ENCODE peak calls at places on chromosomes 1 and 21, in six cellular contexts. N is H9, A is IMR-90, Q is H1, M is mesenchymal stem cell, Z is neuronal stem cell. F is an unnamed sample.

GRCh38 chr1:70947864-70948263 is 99.8 kb downstream of the PTGER3 start:
- DNase-seq in N (no peak), A (no peak), Q (no peak), M (no peak), Z (no peak), F (no peak)

GRCh38 chr1:84122780-84123382 is 21.2 kb upstream of the PRKACB start:
- DNase-seq in N (no peak), A (peak; percentile 58), Q (no peak), M (peak; percentile 64), Z (no peak), F (peak; percentile 67)

GRCh38 chr1:111275079-111275478 is 15.6 kb upstream of the CHIA start:
- DNase-seq in N (no peak), A (peak; percentile 31), Q (no peak), M (peak; percentile 1), Z (no peak), F (peak; percentile 28)

GRCh38 chr1:157105988-157106812 is 6.6 kb upstream of the ETV3L start:
- DNase-seq in N (no peak), A (peak; percentile 97), Q (no peak), M (peak; percentile 92), Z (no peak), F (peak; percentile 59)

GRCh38 chr1:43570784-43571183 is 40.1 kb downstream of the PTPRF start:
- DNase-seq in N (no peak), A (no peak), Q (no peak), M (no peak), Z (no peak), F (no peak)

GRCh38 chr1:188872376-188872775 is 1605.3 kb downstream of the BRINP3 start:
- DNase-seq in N (no peak), A (peak; percentile 15), Q (no peak), M (no peak), Z (no peak), F (no peak)

GRCh38 chr1:201192478-201192804 is 1.8 kb downstream of the IGFN1 start:
- DNase-seq in N (no peak), A (no peak), Q (no peak), M (no peak), Z (no peak), F (no peak)

GRCh38 chr1:213883618-213884017 is 104.2 kb upstream of the PROX1 start:
- DNase-seq in N (no peak), A (no peak), Q (no peak), M (no peak), Z (no peak), F (no peak)

GRCh38 chr21:28805885-28806284 is 186.8 kb downstream of the LTN1 start:
- DNase-seq in N (no peak), A (peak; percentile 97), Q (no peak), M (peak; percentile 87), Z (no peak), F (no peak)

GRCh38 chr1:44660176-44660575 is 14.1 kb downstream of the TMEM53 start:
- DNase-seq in N (no peak), A (no peak), Q (no peak), M (no peak), Z (no peak), F (no peak)

GRCh38 chr1:79105499-79105898 is 99.0 kb upstream of the ADGRL4 start:
- DNase-seq in N (no peak), A (peak; percentile 40), Q (no peak), M (no peak), Z (no peak), F (no peak)

GRCh38 chr1:201809876-201810275 is 19.1 kb upstream of the IPO9 start:
- DNase-seq in N (no peak), A (no peak), Q (no peak), M (no peak), Z (no peak), F (no peak)

GRCh38 chr1:160205242-160205973 is at the start of gene PEA15:
- DNase-seq in N (peak; percentile 78), A (peak; percentile 35), Q (peak; percentile 82), M (peak; percentile 77), Z (peak; percentile 67), F (peak; percentile 72)

GRCh38 chr1:192610114-192610958 is 25.6 kb upstream of the RGS13 start:
- DNase-seq in N (no peak), A (peak; percentile 45), Q (no peak), M (peak; percentile 52), Z (no peak), F (peak; percentile 57)

GRCh38 chr1:234600418-234601216 is 9.4 kb downstream of the IRF2BP2 start:
- DNase-seq in N (no peak), A (no peak), Q (no peak), M (peak; percentile 49), Z (no peak), F (no peak)

GRCh38 chr1:30664103-30664755 is 59.2 kb downstream of the MATN1 start:
- DNase-seq in N (no peak), A (no peak), Q (no peak), M (no peak), Z (no peak), F (no peak)

GRCh38 chr1:48581256-48581655 is 109.3 kb upstream of the SPATA6 start:
- DNase-seq in N (no peak), A (no peak), Q (no peak), M (no peak), Z (no peak), F (no peak)

GRCh38 chr1:189939967-189940366 is 537.7 kb downstream of the BRINP3 start:
- DNase-seq in N (no peak), A (peak; percentile 78), Q (no peak), M (no peak), Z (no peak), F (no peak)

GRCh38 chr1:225451840-225452515 is 24.1 kb upstream of the LBR start:
- DNase-seq in N (no peak), A (no peak), Q (no peak), M (no peak), Z (no peak), F (no peak)

GRCh38 chr1:156852414-156852874 is 6.5 kb downstream of the INSRR start:
- DNase-seq in N (no peak), A (peak; percentile 27), Q (no peak), M (peak; percentile 20), Z (no peak), F (no peak)

GRCh38 chr1:30083800-30084464 is 639.5 kb downstream of the MATN1 start:
- DNase-seq in N (no peak), A (peak; percentile 84), Q (no peak), M (peak; percentile 89), Z (no peak), F (no peak)

GRCh38 chr21:42561742-42562141 is 48.1 kb downstream of the SLC37A1 start:
- DNase-seq in N (no peak), A (no peak), Q (no peak), M (no peak), Z (no peak), F (no peak)

GRCh38 chr1:166950156-166950555 is 25.2 kb downstream of the ILDR2 start:
- DNase-seq in N (peak; percentile 47), A (no peak), Q (no peak), M (no peak), Z (peak; percentile 80), F (no peak)

GRCh38 chr1:21585037-21585436 is 75.8 kb downstream of the ALPL start:
- DNase-seq in N (no peak), A (no peak), Q (no peak), M (no peak), Z (no peak), F (no peak)

GRCh38 chr1:21586222-21586621 is 77.0 kb downstream of the ALPL start:
- DNase-seq in N (no peak), A (no peak), Q (no peak), M (no peak), Z (no peak), F (no peak)

GRCh38 chr1:21589618-21590017 is 79.5 kb downstream of the RAP1GAP start:
- DNase-seq in N (no peak), A (no peak), Q (no peak), M (no peak), Z (no peak), F (no peak)

GRCh38 chr1:21587602-21587953 is 78.4 kb downstream of the ALPL start:
- DNase-seq in N (no peak), A (no peak), Q (no peak), M (no peak), Z (no peak), F (no peak)

GRCh38 chr1:21586926-21587601 is 77.8 kb downstream of the ALPL start:
- DNase-seq in N (peak; percentile 65), A (peak; percentile 91), Q (no peak), M (peak; percentile 96), Z (no peak), F (peak; percentile 86)
- H3K23ac ChIP-seq in N (no peak overlapping the region), A (no peak overlapping the region), Q (no peak overlapping the region), M (no peak overlapping the region), Z (peak overlapping the region; percentile 17), F (no peak overlapping the region)

DNA sequence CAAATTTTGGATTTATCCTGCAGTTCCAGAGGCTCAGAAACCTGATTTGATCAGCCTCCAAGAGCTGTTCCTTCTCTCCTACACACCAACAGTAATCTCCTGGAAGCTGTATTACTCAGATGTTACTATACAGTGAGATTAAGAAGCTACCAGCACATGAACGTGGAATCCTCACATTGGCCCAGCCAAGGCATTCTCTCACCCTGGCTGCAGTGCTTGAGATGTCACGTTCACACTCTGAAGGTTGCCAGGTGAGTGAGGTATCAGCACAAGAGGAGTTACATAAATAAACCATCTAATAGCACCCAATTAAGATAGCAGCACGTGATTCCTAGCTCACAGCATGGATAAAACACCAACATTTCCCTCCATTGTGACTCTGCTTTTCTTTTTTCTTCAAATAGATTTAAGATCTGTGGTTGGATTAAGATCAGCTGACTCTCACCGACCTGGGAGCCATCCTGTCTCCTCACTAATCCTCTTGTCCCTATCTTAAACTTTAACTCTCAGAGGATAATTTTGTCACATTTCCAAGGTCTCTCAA is 182.8 kb downstream of the PLPP3 start:
- DNase-seq in N (no peak), A (no peak), Q (no peak), M (no peak), Z (no peak), F (peak; percentile 87)
- H3K4me2 ChIP-seq in N (no peak overlapping the region), A (no peak overlapping the region), Q (no peak overlapping the region), M (no peak overlapping the region), Z (no peak overlapping the region), F (no peak overlapping the region)

DNA sequence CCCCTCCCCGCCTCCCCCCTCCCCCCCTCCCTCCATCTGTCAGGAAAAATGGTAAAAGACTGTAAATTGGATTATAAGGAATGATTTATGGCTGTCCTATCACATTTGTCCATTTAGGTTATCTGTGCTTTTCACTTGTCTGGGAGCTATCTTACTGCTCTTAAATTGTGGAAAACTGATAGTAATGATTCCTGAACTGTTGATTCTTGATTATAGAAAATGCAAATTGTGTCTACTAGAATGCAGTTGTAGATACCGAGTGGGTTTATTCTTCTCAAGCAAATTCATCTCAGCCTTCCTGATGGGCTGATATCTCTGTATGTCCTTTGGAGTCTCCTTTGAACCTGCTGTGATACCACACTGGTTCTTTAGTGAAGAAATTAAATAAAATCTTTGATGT is 12.3 kb downstream of the RYR2 start:
- DNase-seq in N (no peak), A (no peak), Q (no peak), M (no peak), Z (no peak), F (no peak)
- H2AFZ ChIP-seq in N (no peak overlapping the region), A (no peak overlapping the region), Q (no peak overlapping the region), M (no peak overlapping the region), Z (no peak overlapping the region), F (no peak overlapping the region)

GRCh38 chr1:153774780-153775431 is at the start of gene SLC27A3:
- DNase-seq in N (peak; percentile 61), A (no peak), Q (peak; percentile 75), M (no peak), Z (no peak), F (peak; percentile 62)
- H3K23ac ChIP-seq in N (no peak within 1 kb of the TSS), A (peak within 1 kb of the TSS; percentile 90), Q (no peak within 1 kb of the TSS), M (peak within 1 kb of the TSS; percentile 74), Z (peak within 1 kb of the TSS; percentile 95), F (no peak within 1 kb of the TSS)

GRCh38 chr1:25873120-25873519 is 2.4 kb downstream of the PAQR7 start:
- DNase-seq in N (no peak), A (no peak), Q (no peak), M (no peak), Z (no peak), F (no peak)
- H3K4me2 ChIP-seq in N (no peak overlapping the region), A (peak overlapping the region; percentile 29), Q (no peak overlapping the region), M (no peak overlapping the region), Z (no peak overlapping the region), F (no peak overlapping the region)